ENCODE peak calls at places on chromosomes 4 and X, in eight cellular contexts. One of them, this sample, is unnamed.

GRCh38 chr4:121155893-121156292 is 8.2 kb downstream of the TNIP3 start:
- DNase-seq in mesenchymal stem cell: peak; percentile 85
- DNase-seq in GM23248: peak; percentile 93
- DNase-seq in neural progenitor cell: no peak
- DNase-seq in mesendoderm: peak; percentile 79
- DNase-seq in MM.1S: no peak
- DNase-seq in adipocyte: peak; percentile 87
- DNase-seq in PC-3: peak; percentile 64
- DNase-seq in this sample: no peak

GRCh38 chrX:48083706-48084105 is 12.3 kb upstream of the ZNF630 start:
- DNase-seq in PC-3: peak; percentile 38
- DNase-seq in MM.1S: no peak
- DNase-seq in neural progenitor cell: no peak
- DNase-seq in GM23248: no peak
- DNase-seq in mesendoderm: no peak
- DNase-seq in mesenchymal stem cell: no peak
- DNase-seq in adipocyte: no peak
- DNase-seq in this sample: no peak

GRCh38 chr4:48692897-48693296 is 87.2 kb downstream of the FRYL start:
- DNase-seq in neural progenitor cell: no peak
- DNase-seq in mesendoderm: peak; percentile 84
- DNase-seq in adipocyte: peak; percentile 34
- DNase-seq in mesenchymal stem cell: no peak
- DNase-seq in PC-3: no peak
- DNase-seq in MM.1S: no peak
- DNase-seq in GM23248: peak; percentile 6
- DNase-seq in this sample: no peak

GRCh38 chrX:23052324-23052723 is 52.6 kb downstream of the DDX53 start:
- DNase-seq in GM23248: no peak
- DNase-seq in mesendoderm: peak; percentile 53
- DNase-seq in PC-3: no peak
- DNase-seq in neural progenitor cell: no peak
- DNase-seq in MM.1S: no peak
- DNase-seq in adipocyte: no peak
- DNase-seq in mesenchymal stem cell: no peak
- DNase-seq in this sample: peak; percentile 5

GRCh38 chr4:173272314-173272713 is 61.8 kb downstream of the HMGB2 start:
- DNase-seq in GM23248: no peak
- DNase-seq in MM.1S: no peak
- DNase-seq in neural progenitor cell: no peak
- DNase-seq in adipocyte: no peak
- DNase-seq in mesendoderm: no peak
- DNase-seq in mesenchymal stem cell: no peak
- DNase-seq in PC-3: no peak
- DNase-seq in this sample: no peak

GRCh38 chr4:150078041-150078995 is at the start of gene DCLK2:
- DNase-seq in mesenchymal stem cell: peak; percentile 86
- DNase-seq in adipocyte: peak; percentile 90
- DNase-seq in mesendoderm: peak; percentile 56
- DNase-seq in neural progenitor cell: peak; percentile 90
- DNase-seq in GM23248: peak; percentile 90
- DNase-seq in PC-3: peak; percentile 50
- DNase-seq in MM.1S: peak; percentile 47
- DNase-seq in this sample: peak; percentile 27

GRCh38 chrX:147848009-147848408 is 63.7 kb upstream of the FMR1 start:
- DNase-seq in MM.1S: no peak
- DNase-seq in mesendoderm: no peak
- DNase-seq in mesenchymal stem cell: no peak
- DNase-seq in adipocyte: no peak
- DNase-seq in neural progenitor cell: no peak
- DNase-seq in PC-3: peak; percentile 5
- DNase-seq in GM23248: no peak
- DNase-seq in this sample: no peak

GRCh38 chr4:173288296-173288695 is 45.9 kb downstream of the HMGB2 start:
- DNase-seq in adipocyte: peak; percentile 76
- DNase-seq in mesenchymal stem cell: peak; percentile 58
- DNase-seq in neural progenitor cell: peak; percentile 65
- DNase-seq in GM23248: peak; percentile 53
- DNase-seq in mesendoderm: peak; percentile 77
- DNase-seq in PC-3: peak; percentile 72
- DNase-seq in MM.1S: peak; percentile 89
- DNase-seq in this sample: peak; percentile 15

GRCh38 chr4:186693159-186693815 is 30.4 kb downstream of the FAT1 start:
- DNase-seq in PC-3: peak; percentile 90
- DNase-seq in MM.1S: no peak
- DNase-seq in adipocyte: peak; percentile 83
- DNase-seq in GM23248: peak; percentile 96
- DNase-seq in mesenchymal stem cell: peak; percentile 52
- DNase-seq in neural progenitor cell: no peak
- DNase-seq in mesendoderm: no peak
- DNase-seq in this sample: no peak

GRCh38 chr4:7973545-7973981 is 33.9 kb upstream of the AFAP1 start:
- DNase-seq in adipocyte: peak; percentile 43
- DNase-seq in neural progenitor cell: no peak
- DNase-seq in GM23248: peak; percentile 86
- DNase-seq in PC-3: peak; percentile 85
- DNase-seq in mesendoderm: no peak
- DNase-seq in mesenchymal stem cell: peak; percentile 52
- DNase-seq in MM.1S: no peak
- DNase-seq in this sample: no peak

GRCh38 chrX:110965409-110965808 is 130.6 kb upstream of the PAK3 start:
- DNase-seq in MM.1S: no peak
- DNase-seq in mesenchymal stem cell: no peak
- DNase-seq in GM23248: no peak
- DNase-seq in neural progenitor cell: no peak
- DNase-seq in PC-3: no peak
- DNase-seq in adipocyte: no peak
- DNase-seq in mesendoderm: no peak
- DNase-seq in this sample: no peak

GRCh38 chrX:25034889-25035288 is 19.1 kb upstream of the ARX start:
- DNase-seq in mesenchymal stem cell: no peak
- DNase-seq in adipocyte: no peak
- DNase-seq in mesendoderm: peak; percentile 68
- DNase-seq in GM23248: peak; percentile 36
- DNase-seq in MM.1S: no peak
- DNase-seq in neural progenitor cell: peak; percentile 60
- DNase-seq in PC-3: peak; percentile 36
- DNase-seq in this sample: no peak

GRCh38 chrX:74119016-74119910 is 184.7 kb upstream of the ZCCHC13 start:
- DNase-seq in GM23248: peak; percentile 81
- DNase-seq in PC-3: peak; percentile 79
- DNase-seq in mesendoderm: peak; percentile 17
- DNase-seq in adipocyte: peak; percentile 53
- DNase-seq in MM.1S: no peak
- DNase-seq in mesenchymal stem cell: peak; percentile 86
- DNase-seq in neural progenitor cell: no peak
- DNase-seq in this sample: no peak

GRCh38 chrX:140503714-140504351 is 1.0 kb downstream of the SOX3 start:
- DNase-seq in MM.1S: no peak
- DNase-seq in neural progenitor cell: peak; percentile 75
- DNase-seq in mesendoderm: peak; percentile 61
- DNase-seq in PC-3: no peak
- DNase-seq in adipocyte: peak; percentile 22
- DNase-seq in mesenchymal stem cell: peak; percentile 25
- DNase-seq in GM23248: peak; percentile 48
- DNase-seq in this sample: no peak

GRCh38 chrX:140501321-140501720 is 3.5 kb downstream of the SOX3 start:
- DNase-seq in mesendoderm: peak; percentile 25
- DNase-seq in mesenchymal stem cell: no peak
- DNase-seq in GM23248: no peak
- DNase-seq in neural progenitor cell: peak; percentile 59
- DNase-seq in MM.1S: no peak
- DNase-seq in adipocyte: no peak
- DNase-seq in PC-3: no peak
- DNase-seq in this sample: no peak

GRCh38 chrX:140503230-140503585 is 1.7 kb downstream of the SOX3 start:
- DNase-seq in mesendoderm: no peak
- DNase-seq in PC-3: no peak
- DNase-seq in mesenchymal stem cell: no peak
- DNase-seq in neural progenitor cell: peak; percentile 4
- DNase-seq in MM.1S: no peak
- DNase-seq in adipocyte: no peak
- DNase-seq in GM23248: no peak
- DNase-seq in this sample: no peak

GRCh38 chrX:140501940-140502468 is 2.9 kb downstream of the SOX3 start:
- DNase-seq in GM23248: no peak
- DNase-seq in PC-3: no peak
- DNase-seq in mesendoderm: peak; percentile 22
- DNase-seq in adipocyte: no peak
- DNase-seq in neural progenitor cell: peak; percentile 66
- DNase-seq in MM.1S: no peak
- DNase-seq in mesenchymal stem cell: no peak
- DNase-seq in this sample: no peak

GRCh38 chrX:140502491-140503229 is 2.2 kb downstream of the SOX3 start:
- DNase-seq in PC-3: no peak
- DNase-seq in neural progenitor cell: peak; percentile 54
- DNase-seq in GM23248: peak; percentile 31
- DNase-seq in mesenchymal stem cell: no peak
- DNase-seq in MM.1S: no peak
- DNase-seq in adipocyte: peak; percentile 7
- DNase-seq in mesendoderm: peak; percentile 37
- DNase-seq in this sample: no peak
- H3K27me3 ChIP-seq in PC-3: peaks cover 78% of the 10 kb centered on the region
- H3K27me3 ChIP-seq in neural progenitor cell: peaks cover 15% of the 10 kb centered on the region
- H3K27me3 ChIP-seq in GM23248: peaks cover 48% of the 10 kb centered on the region
- H3K27me3 ChIP-seq in mesenchymal stem cell: peaks cover 76% of the 10 kb centered on the region
- H3K27me3 ChIP-seq in MM.1S: no peaks in the 10 kb centered on the region
- H3K27me3 ChIP-seq in adipocyte: peaks cover 80% of the 10 kb centered on the region
- H3K27me3 ChIP-seq in mesendoderm: peaks cover 24% of the 10 kb centered on the region
- H3K27me3 ChIP-seq in this sample: peaks cover 56% of the 10 kb centered on the region

GRCh38 chr4:6785572-6785925 is 3.0 kb downstream of the KIAA0232 start:
- DNase-seq in mesenchymal stem cell: no peak
- DNase-seq in adipocyte: no peak
- DNase-seq in GM23248: no peak
- DNase-seq in mesendoderm: peak; percentile 59
- DNase-seq in PC-3: no peak
- DNase-seq in neural progenitor cell: peak; percentile 63
- DNase-seq in MM.1S: no peak
- DNase-seq in this sample: no peak
- H3K4me1 ChIP-seq in mesenchymal stem cell: peaks cover 9% of the 10 kb centered on the region
- H3K4me1 ChIP-seq in adipocyte: peaks cover 31% of the 10 kb centered on the region
- H3K4me1 ChIP-seq in GM23248: peaks cover 9% of the 10 kb centered on the region
- H3K4me1 ChIP-seq in mesendoderm: no peaks in the 10 kb centered on the region
- H3K4me1 ChIP-seq in PC-3: no peaks in the 10 kb centered on the region
- H3K4me1 ChIP-seq in neural progenitor cell: peaks cover 21% of the 10 kb centered on the region
- H3K4me1 ChIP-seq in MM.1S: peaks cover 15% of the 10 kb centered on the region
- H3K4me1 ChIP-seq in this sample: peaks cover 5% of the 10 kb centered on the region

DNA sequence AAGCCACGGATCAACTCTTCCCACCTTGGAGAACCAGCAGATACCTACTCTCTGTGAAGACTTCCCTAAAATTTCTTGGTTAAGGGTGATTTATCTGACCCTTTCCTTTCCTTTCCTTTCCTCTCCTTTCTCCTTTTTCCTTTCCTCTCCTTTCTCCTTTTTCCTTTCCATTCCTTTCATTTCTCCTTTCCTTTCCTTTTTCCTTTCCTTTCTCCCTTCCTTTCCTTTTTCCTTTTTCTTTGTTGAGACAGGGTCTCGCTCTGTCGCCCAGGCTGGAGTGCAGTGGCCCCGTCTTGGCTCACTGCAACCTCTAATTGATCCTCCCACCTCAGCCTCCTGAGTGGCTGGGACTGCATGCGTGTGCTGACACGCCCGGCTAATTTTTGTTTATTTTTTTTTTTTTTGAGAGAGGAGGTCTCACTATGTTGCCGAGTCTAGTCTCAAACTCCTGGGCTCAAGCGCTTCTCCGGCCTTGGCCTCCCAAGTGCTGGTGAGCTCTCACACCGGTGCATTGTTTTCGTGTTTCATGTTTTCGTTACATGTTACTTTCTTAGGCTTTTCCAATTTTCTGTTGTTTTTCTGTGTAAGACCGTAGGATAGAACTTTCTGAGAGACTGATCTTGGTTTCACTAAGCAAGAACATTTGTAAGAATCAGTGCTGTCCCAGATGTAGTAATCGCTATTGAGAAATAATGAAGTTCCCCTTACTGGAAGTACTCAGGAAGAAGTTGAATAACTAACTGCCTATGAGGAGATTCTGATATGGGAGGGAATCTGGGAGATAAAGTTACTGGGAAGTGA is 2.0 kb downstream of the TMEM165 start:
- DNase-seq in mesendoderm: peak; percentile 25
- DNase-seq in MM.1S: peak; percentile 17
- DNase-seq in PC-3: peak; percentile 37
- DNase-seq in GM23248: peak; percentile 80
- DNase-seq in adipocyte: peak; percentile 91
- DNase-seq in mesenchymal stem cell: peak; percentile 96
- DNase-seq in neural progenitor cell: peak; percentile 21
- DNase-seq in this sample: no peak
- H3K9ac ChIP-seq in mesendoderm: peak overlapping the region; percentile 87
- H3K9ac ChIP-seq in MM.1S: peak overlapping the region; percentile 79
- H3K9ac ChIP-seq in PC-3: peak overlapping the region; percentile 88
- H3K9ac ChIP-seq in GM23248: peak overlapping the region; percentile 98
- H3K9ac ChIP-seq in adipocyte: peak overlapping the region; percentile 100
- H3K9ac ChIP-seq in mesenchymal stem cell: peak overlapping the region; percentile 96
- H3K9ac ChIP-seq in neural progenitor cell: peak overlapping the region; percentile 87
- H3K9ac ChIP-seq in this sample: peak overlapping the region; percentile 90

GRCh38 chrX:71955530-71956120 is 45.0 kb downstream of the NHSL2 start:
- DNase-seq in neural progenitor cell: no peak
- DNase-seq in GM23248: no peak
- DNase-seq in adipocyte: no peak
- DNase-seq in MM.1S: no peak
- DNase-seq in PC-3: no peak
- DNase-seq in mesendoderm: no peak
- DNase-seq in mesenchymal stem cell: no peak
- DNase-seq in this sample: no peak

GRCh38 chrX:71954458-71954857 is 43.8 kb downstream of the NHSL2 start:
- DNase-seq in mesendoderm: no peak
- DNase-seq in neural progenitor cell: no peak
- DNase-seq in GM23248: no peak
- DNase-seq in MM.1S: no peak
- DNase-seq in mesenchymal stem cell: no peak
- DNase-seq in adipocyte: no peak
- DNase-seq in PC-3: no peak
- DNase-seq in this sample: no peak

GRCh38 chrX:71953391-71953790 is 42.7 kb downstream of the NHSL2 start:
- DNase-seq in mesendoderm: no peak
- DNase-seq in neural progenitor cell: no peak
- DNase-seq in MM.1S: no peak
- DNase-seq in GM23248: peak; percentile 12
- DNase-seq in PC-3: no peak
- DNase-seq in adipocyte: no peak
- DNase-seq in mesenchymal stem cell: no peak
- DNase-seq in this sample: no peak

GRCh38 chrX:71953946-71954345 is 43.3 kb downstream of the NHSL2 start:
- DNase-seq in GM23248: no peak
- DNase-seq in MM.1S: no peak
- DNase-seq in neural progenitor cell: no peak
- DNase-seq in adipocyte: no peak
- DNase-seq in mesenchymal stem cell: peak; percentile 27
- DNase-seq in mesendoderm: no peak
- DNase-seq in PC-3: no peak
- DNase-seq in this sample: no peak

DNA sequence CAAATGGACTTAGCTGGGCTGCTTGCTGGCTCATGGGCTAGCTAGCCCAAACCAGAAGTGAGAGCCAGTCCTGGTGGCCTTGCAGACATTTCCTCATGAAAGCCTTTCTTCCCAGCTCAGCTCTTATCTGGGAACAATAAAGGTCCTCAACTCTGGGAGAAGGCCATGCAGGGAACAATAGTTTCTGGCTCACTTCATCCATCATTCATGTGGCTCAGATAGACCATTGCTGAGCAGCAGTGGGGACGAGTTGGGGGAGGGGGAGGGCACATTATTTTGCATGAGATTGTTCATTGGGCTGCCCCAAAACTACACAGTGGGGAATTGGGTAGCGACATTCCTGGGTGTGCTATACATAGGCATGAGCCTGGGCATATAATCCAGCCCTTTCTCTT is 47.6 kb downstream of the NHSL2 start:
- DNase-seq in mesenchymal stem cell: no peak
- DNase-seq in GM23248: no peak
- DNase-seq in PC-3: no peak
- DNase-seq in MM.1S: no peak
- DNase-seq in neural progenitor cell: peak; percentile 61
- DNase-seq in adipocyte: no peak
- DNase-seq in mesendoderm: peak; percentile 83
- DNase-seq in this sample: peak; percentile 55
- H3K27me3 ChIP-seq in mesenchymal stem cell: no peaks in the 10 kb centered on the region
- H3K27me3 ChIP-seq in GM23248: no peaks in the 10 kb centered on the region
- H3K27me3 ChIP-seq in PC-3: no peaks in the 10 kb centered on the region
- H3K27me3 ChIP-seq in MM.1S: no peaks in the 10 kb centered on the region
- H3K27me3 ChIP-seq in neural progenitor cell: no peaks in the 10 kb centered on the region
- H3K27me3 ChIP-seq in adipocyte: peaks cover 17% of the 10 kb centered on the region
- H3K27me3 ChIP-seq in mesendoderm: no peaks in the 10 kb centered on the region
- H3K27me3 ChIP-seq in this sample: no peaks in the 10 kb centered on the region